ENCODE peak calls at places on chromosome 1, in six cellular contexts. One of them, this sample, is unnamed. For H3K27me3, the result is how much of the 10 kb centered on the place peaks cover.

GRCh38 chr1:239260779-239261286 is 125.5 kb upstream of the CHRM3 start:
- DNase-seq in neural progenitor cell: no peak
- DNase-seq in left lung: no peak
- DNase-seq in HCT116: no peak
- DNase-seq in HAP-1: no peak
- DNase-seq in left ventricle myocardium inferior: no peak
- DNase-seq in this sample: no peak

GRCh38 chr1:155261401-155261887 is 716 bp downstream of the SCAMP3 start:
- DNase-seq in neural progenitor cell: no peak
- DNase-seq in HAP-1: no peak
- DNase-seq in HCT116: no peak
- DNase-seq in left lung: peak
- DNase-seq in left ventricle myocardium inferior: no peak
- DNase-seq in this sample: no peak

GRCh38 chr1:46485564-46486431 is 3.8 kb upstream of the DMBX1 start:
- DNase-seq in HAP-1: no peak
- DNase-seq in left lung: peak
- DNase-seq in HCT116: no peak
- DNase-seq in neural progenitor cell: peak
- DNase-seq in left ventricle myocardium inferior: no peak
- DNase-seq in this sample: no peak

GRCh38 chr1:222370911-222371717 is 176.8 kb downstream of the HHIPL2 start:
- DNase-seq in neural progenitor cell: no peak
- DNase-seq in HAP-1: no peak
- DNase-seq in left lung: no peak
- DNase-seq in left ventricle myocardium inferior: no peak
- DNase-seq in HCT116: no peak
- DNase-seq in this sample: no peak

GRCh38 chr1:51000651-51001050 is 30.6 kb downstream of the CDKN2C start:
- DNase-seq in neural progenitor cell: no peak
- DNase-seq in HCT116: no peak
- DNase-seq in HAP-1: no peak
- DNase-seq in left lung: no peak
- DNase-seq in left ventricle myocardium inferior: no peak
- DNase-seq in this sample: no peak

GRCh38 chr1:201023517-201023902 is at the start of gene KIF21B:
- DNase-seq in HCT116: no peak
- DNase-seq in left lung: peak
- DNase-seq in left ventricle myocardium inferior: peak
- DNase-seq in HAP-1: peak
- DNase-seq in neural progenitor cell: peak
- DNase-seq in this sample: peak

GRCh38 chr1:70587803-70588465 is 176.9 kb downstream of the CTH start:
- DNase-seq in left lung: no peak
- DNase-seq in HAP-1: peak
- DNase-seq in neural progenitor cell: no peak
- DNase-seq in left ventricle myocardium inferior: no peak
- DNase-seq in HCT116: no peak
- DNase-seq in this sample: no peak

GRCh38 chr1:236850580-236850979 is 55.5 kb downstream of the MTR start:
- DNase-seq in HAP-1: no peak
- DNase-seq in neural progenitor cell: no peak
- DNase-seq in left ventricle myocardium inferior: no peak
- DNase-seq in HCT116: no peak
- DNase-seq in left lung: no peak
- DNase-seq in this sample: no peak

GRCh38 chr1:24043345-24044032 is 63.4 kb upstream of the SRSF10 start:
- DNase-seq in neural progenitor cell: no peak
- DNase-seq in HAP-1: no peak
- DNase-seq in HCT116: no peak
- DNase-seq in left ventricle myocardium inferior: no peak
- DNase-seq in left lung: no peak
- DNase-seq in this sample: no peak

GRCh38 chr1:95003433-95003738 is 69.4 kb downstream of the ALG14 start:
- DNase-seq in left lung: no peak
- DNase-seq in left ventricle myocardium inferior: no peak
- DNase-seq in neural progenitor cell: no peak
- DNase-seq in HCT116: no peak
- DNase-seq in HAP-1: no peak
- DNase-seq in this sample: no peak

GRCh38 chr1:26032636-26033357 is 11.2 kb downstream of the EXTL1 start:
- DNase-seq in HAP-1: no peak
- DNase-seq in left lung: no peak
- DNase-seq in neural progenitor cell: no peak
- DNase-seq in HCT116: no peak
- DNase-seq in left ventricle myocardium inferior: no peak
- DNase-seq in this sample: no peak

GRCh38 chr1:62722796-62723195 is 34.6 kb upstream of the DOCK7 start:
- DNase-seq in left ventricle myocardium inferior: no peak
- DNase-seq in HCT116: no peak
- DNase-seq in neural progenitor cell: no peak
- DNase-seq in HAP-1: no peak
- DNase-seq in left lung: no peak
- DNase-seq in this sample: no peak

GRCh38 chr1:185776521-185776920 is 42.3 kb downstream of the HMCN1 start:
- DNase-seq in HAP-1: no peak
- DNase-seq in left lung: no peak
- DNase-seq in neural progenitor cell: no peak
- DNase-seq in left ventricle myocardium inferior: no peak
- DNase-seq in HCT116: no peak
- DNase-seq in this sample: no peak

GRCh38 chr1:44237721-44238457 is 24.6 kb downstream of the DMAP1 start:
- DNase-seq in HCT116: peak
- DNase-seq in left lung: peak
- DNase-seq in left ventricle myocardium inferior: no peak
- DNase-seq in neural progenitor cell: peak
- DNase-seq in HAP-1: peak
- DNase-seq in this sample: no peak

GRCh38 chr1:43049487-43049886 is 90.8 kb upstream of the SLC2A1 start:
- DNase-seq in HAP-1: no peak
- DNase-seq in left lung: no peak
- DNase-seq in HCT116: no peak
- DNase-seq in neural progenitor cell: no peak
- DNase-seq in left ventricle myocardium inferior: no peak
- DNase-seq in this sample: no peak

DNA sequence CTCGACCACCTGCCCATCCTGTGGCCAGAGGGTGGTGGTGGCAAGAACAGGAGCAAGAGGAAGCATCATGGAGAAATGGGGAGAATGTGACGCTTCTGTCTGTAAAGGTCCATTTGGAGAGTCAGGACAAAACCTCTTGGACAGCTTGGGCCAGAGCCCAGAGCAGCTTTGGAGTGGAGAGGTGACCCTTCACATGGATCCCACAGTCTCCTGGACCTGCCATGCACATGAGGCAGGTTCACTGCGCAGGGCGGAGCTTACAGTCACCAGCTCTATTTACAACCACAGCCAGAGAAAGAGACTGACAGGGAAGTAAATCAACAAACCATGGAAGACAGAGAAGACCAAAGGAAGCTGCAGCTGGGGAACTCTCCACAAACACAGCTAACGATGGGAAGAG is 799 bp upstream of the RGS8 start:
- DNase-seq in HCT116: no peak
- DNase-seq in left lung: no peak
- DNase-seq in HAP-1: no peak
- DNase-seq in left ventricle myocardium inferior: no peak
- DNase-seq in neural progenitor cell: no peak
- DNase-seq in this sample: no peak
- H3K27me3 ChIP-seq in HCT116: under half
- H3K27me3 ChIP-seq in left lung: under half
- H3K27me3 ChIP-seq in HAP-1: under half
- H3K27me3 ChIP-seq in left ventricle myocardium inferior: under half
- H3K27me3 ChIP-seq in neural progenitor cell: under half
- H3K27me3 ChIP-seq in this sample: under half

DNA sequence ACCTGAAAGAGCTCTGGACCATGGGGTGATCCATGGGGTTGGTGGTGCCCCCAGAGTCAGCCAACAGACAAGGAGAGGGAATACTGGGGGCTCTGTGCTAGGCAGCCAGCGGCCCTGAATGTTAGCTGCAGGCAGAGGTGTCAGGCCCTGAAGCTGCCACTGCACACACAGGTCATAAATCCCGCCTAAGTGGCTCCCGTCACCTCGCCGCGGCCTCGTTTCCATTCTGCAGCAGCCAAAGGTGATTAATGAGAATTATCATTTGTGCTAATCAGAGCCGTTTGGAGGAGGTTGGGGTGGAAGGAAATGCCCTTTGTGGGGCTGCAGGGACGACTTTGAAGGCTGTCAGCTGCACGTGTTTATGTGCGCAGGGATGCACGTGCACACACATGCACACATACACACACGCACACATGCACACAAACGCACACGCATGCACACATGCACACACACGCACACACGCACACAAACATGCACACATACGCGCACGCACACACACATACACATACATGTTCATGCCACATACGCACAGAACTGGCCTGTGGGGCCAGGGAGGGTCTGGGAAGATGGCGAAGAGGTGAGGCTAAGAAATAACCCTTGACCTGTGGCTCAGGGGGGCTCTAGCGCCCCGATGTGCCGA is 88.8 kb upstream of the ARHGEF16 start:
- DNase-seq in neural progenitor cell: no peak
- DNase-seq in left lung: no peak
- DNase-seq in HAP-1: no peak
- DNase-seq in left ventricle myocardium inferior: no peak
- DNase-seq in HCT116: no peak
- DNase-seq in this sample: no peak
- H3K27me3 ChIP-seq in neural progenitor cell: under half
- H3K27me3 ChIP-seq in left lung: half or more
- H3K27me3 ChIP-seq in HAP-1: under half
- H3K27me3 ChIP-seq in left ventricle myocardium inferior: under half
- H3K27me3 ChIP-seq in HCT116: under half
- H3K27me3 ChIP-seq in this sample: under half

GRCh38 chr1:156359973-156360372 is 9.0 kb upstream of the RHBG start:
- DNase-seq in left ventricle myocardium inferior: no peak
- DNase-seq in HAP-1: peak
- DNase-seq in neural progenitor cell: peak
- DNase-seq in HCT116: no peak
- DNase-seq in left lung: no peak
- DNase-seq in this sample: no peak
- H3K27me3 ChIP-seq in left ventricle myocardium inferior: half or more
- H3K27me3 ChIP-seq in HAP-1: under half
- H3K27me3 ChIP-seq in neural progenitor cell: under half
- H3K27me3 ChIP-seq in HCT116: under half
- H3K27me3 ChIP-seq in left lung: half or more
- H3K27me3 ChIP-seq in this sample: under half

DNA sequence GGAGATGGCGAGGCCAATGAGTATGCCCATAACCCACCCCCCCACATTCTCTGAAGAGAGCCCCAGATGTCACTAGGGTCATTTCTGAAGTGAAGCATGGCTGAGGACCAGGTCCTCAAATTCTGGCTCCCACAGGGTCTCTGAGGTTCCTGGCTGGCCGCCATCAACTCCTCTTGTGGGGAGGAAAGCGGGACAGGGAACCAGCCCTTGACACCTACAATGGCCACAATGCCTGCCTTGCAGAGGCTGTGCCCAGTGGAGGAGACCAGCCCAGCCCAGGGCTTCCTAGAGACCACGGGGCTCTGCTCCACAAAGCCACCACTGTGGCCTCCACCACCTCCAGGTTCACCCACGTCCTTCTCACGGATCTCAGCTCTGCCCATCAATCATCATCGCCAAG is 120.1 kb upstream of the ARHGEF16 start:
- DNase-seq in left ventricle myocardium inferior: no peak
- DNase-seq in HAP-1: no peak
- DNase-seq in HCT116: no peak
- DNase-seq in neural progenitor cell: no peak
- DNase-seq in left lung: peak
- DNase-seq in this sample: no peak
- H3K27me3 ChIP-seq in left ventricle myocardium inferior: under half
- H3K27me3 ChIP-seq in HAP-1: under half
- H3K27me3 ChIP-seq in HCT116: under half
- H3K27me3 ChIP-seq in neural progenitor cell: under half
- H3K27me3 ChIP-seq in left lung: under half
- H3K27me3 ChIP-seq in this sample: under half